ENCODE peak calls at places on chromosome 22, in seven cellular contexts. H is uterus, X is nephron progenitor cell, O is NCI-H69, F is GF-D8, B is HAP-1, P is MCF 10A. S is an unnamed sample.

GRCh38 chr22:36155702-36156101 is 4.9 kb downstream of the APOL3 start:
- DNase-seq in H (peak), X (no peak), O (no peak), F (no peak), B (no peak), P (no peak), S (no peak)

GRCh38 chr22:42284643-42285181 is 14.3 kb upstream of the TCF20 start:
- DNase-seq in H (no peak), X (no peak), O (no peak), F (no peak), B (no peak), P (no peak), S (no peak)

GRCh38 chr22:43177479-43177878 is 9.5 kb downstream of the TTLL12 start:
- DNase-seq in H (no peak), X (no peak), O (peak), F (no peak), B (no peak), P (no peak), S (no peak)

GRCh38 chr22:46196268-46196667 is 45.9 kb downstream of the PPARA start:
- DNase-seq in H (no peak), X (no peak), O (no peak), F (no peak), B (no peak), P (no peak), S (peak)

GRCh38 chr22:35312198-35313059 is 12.7 kb downstream of the TOM1 start:
- DNase-seq in H (no peak), X (no peak), O (peak), F (no peak), B (no peak), P (peak), S (peak)

GRCh38 chr22:20956258-20957117 is 10.6 kb upstream of the AIFM3 start:
- DNase-seq in H (no peak), X (no peak), O (no peak), F (no peak), B (peak), P (peak), S (peak)

GRCh38 chr22:39543095-39543494 is 10.5 kb upstream of the RPS19BP1 start:
- DNase-seq in H (no peak), X (peak), O (peak), F (no peak), B (peak), P (no peak), S (no peak)

GRCh38 chr22:23068832-23069385 is 1.4 kb upstream of the GNAZ start:
- DNase-seq in H (peak), X (no peak), O (no peak), F (no peak), B (no peak), P (no peak), S (no peak)

GRCh38 chr22:43956805-43957463 is 1.7 kb downstream of the SAMM50 start:
- DNase-seq in H (peak), X (peak), O (no peak), F (no peak), B (no peak), P (peak), S (no peak)

GRCh38 chr22:23781533-23781932 is 5.2 kb upstream of the SMARCB1 start:
- DNase-seq in H (no peak), X (no peak), O (no peak), F (no peak), B (no peak), P (peak), S (peak)

GRCh38 chr22:40322061-40322460 is 24.2 kb upstream of the ADSL start:
- DNase-seq in H (no peak), X (no peak), O (no peak), F (no peak), B (no peak), P (no peak), S (no peak)

GRCh38 chr22:36149464-36149863 is 11.1 kb downstream of the APOL3 start:
- DNase-seq in H (no peak), X (no peak), O (no peak), F (no peak), B (no peak), P (peak), S (no peak)

GRCh38 chr22:43183496-43184263 is 3.3 kb downstream of the TTLL12 start:
- DNase-seq in H (no peak), X (no peak), O (no peak), F (no peak), B (no peak), P (peak), S (no peak)

GRCh38 chr22:44625981-44626687 is 75.9 kb upstream of the PRR5 start:
- DNase-seq in H (peak), X (peak), O (peak), F (no peak), B (peak), P (peak), S (peak)

GRCh38 chr22:24429411-24430365 is 2.3 kb downstream of the ADORA2A start:
- DNase-seq in H (no peak), X (peak), O (peak), F (peak), B (no peak), P (peak), S (peak)

GRCh38 chr22:28441720-28442263 is 237.8 kb downstream of the TTC28 start:
- DNase-seq in H (no peak), X (no peak), O (peak), F (no peak), B (no peak), P (no peak), S (no peak)

GRCh38 chr22:44574057-44574456 is 76.0 kb upstream of the RTL6 start:
- DNase-seq in H (peak), X (no peak), O (peak), F (no peak), B (no peak), P (peak), S (peak)

GRCh38 chr22:23243006-23243573 is 62.8 kb downstream of the BCR start:
- DNase-seq in H (no peak), X (peak), O (no peak), F (no peak), B (peak), P (no peak), S (peak)

GRCh38 chr22:19085233-19086043 is 36.8 kb downstream of the DGCR2 start:
- DNase-seq in H (no peak), X (no peak), O (peak), F (peak), B (peak), P (peak), S (peak)

S was measured in myocyte.